ENCODE peak calls at places on chromosomes 1 and 21, in four cellular contexts. S, O, A and P are unnamed samples. For H3K27me3 and H3K4me1, the result is how much of the 10 kb centered on the place peaks cover.

GRCh38 chr1:193408782-193409293 is 222.4 kb upstream of the B3GALT2 start:
- DNase-seq in A (peak), S (no peak), O (no peak), P (no peak)

GRCh38 chr21:20728691-20729090 is 269.5 kb upstream of the NCAM2 start:
- DNase-seq in O (no peak), A (no peak), S (no peak), P (no peak)

GRCh38 chr1:78340006-78340405 is 150.8 kb upstream of the PTGFR start:
- DNase-seq in A (no peak), O (peak), S (no peak), P (no peak)

GRCh38 chr1:61141288-61142044 is 59.1 kb downstream of the NFIA start:
- DNase-seq in S (no peak), A (no peak), O (no peak), P (no peak)

GRCh38 chr21:27315373-27315772 is 348.5 kb upstream of the ADAMTS5 start:
- DNase-seq in A (no peak), S (no peak), O (no peak), P (no peak)

GRCh38 chr1:162003825-162004205 is 19.9 kb downstream of the OLFML2B start:
- DNase-seq in A (no peak), S (no peak), O (no peak), P (no peak)

GRCh38 chr1:179251675-179252074 is 22.2 kb upstream of the ABL2 start:
- DNase-seq in O (no peak), A (no peak), S (no peak), P (no peak)

GRCh38 chr1:168000656-168001055 is 63.8 kb upstream of the MPC2 start:
- DNase-seq in A (no peak), S (no peak), O (no peak), P (no peak)

GRCh38 chr1:53783056-53783455 is 44.1 kb upstream of the GLIS1 start:
- DNase-seq in S (no peak), O (no peak), A (no peak), P (no peak)

GRCh38 chr1:26726784-26727183 is 31.0 kb downstream of the ARID1A start:
- DNase-seq in S (no peak), O (no peak), A (no peak), P (no peak)

GRCh38 chr1:209768354-209768774 is 12.5 kb downstream of the TRAF3IP3 start:
- DNase-seq in A (no peak), O (no peak), S (no peak), P (no peak)

GRCh38 chr1:109181085-109181806 is 32.5 kb upstream of the SARS1 start:
- DNase-seq in A (no peak), S (no peak), O (no peak), P (no peak)

GRCh38 chr1:58238846-58239245 is 307.7 kb downstream of the OMA1 start:
- DNase-seq in S (no peak), A (no peak), O (no peak), P (no peak)

GRCh38 chr1:51100264-51100880 is 1.7 kb upstream of the C1orf185 start:
- DNase-seq in O (no peak), S (no peak), A (no peak), P (no peak)

GRCh38 chr1:50502147-50502546 is 78.9 kb upstream of the DMRTA2 start:
- DNase-seq in S (no peak), O (no peak), A (no peak), P (no peak)

GRCh38 chr1:38505950-38506349 is 353.6 kb downstream of the RRAGC start:
- DNase-seq in O (no peak), S (no peak), A (no peak), P (no peak)

GRCh38 chr1:38512024-38512623 is 347.4 kb downstream of the RRAGC start:
- DNase-seq in S (no peak), O (no peak), A (no peak), P (no peak)

GRCh38 chr1:38508272-38508671 is 351.3 kb downstream of the RRAGC start:
- DNase-seq in A (no peak), O (no peak), S (no peak), P (no peak)

GRCh38 chr1:38502772-38503171 is 356.8 kb downstream of the RRAGC start:
- DNase-seq in A (no peak), S (no peak), O (no peak), P (no peak)

GRCh38 chr1:38507563-38507962 is 352.0 kb downstream of the RRAGC start:
- DNase-seq in O (no peak), A (no peak), S (no peak), P (no peak)
- H3K27me3 ChIP-seq in O (half or more), A (under half), S (under half), P (under half)

GRCh38 chr1:146007785-146008133 is 11.4 kb upstream of the TXNIP start:
- DNase-seq in S (no peak), O (no peak), A (no peak), P (no peak)

GRCh38 chr1:146010126-146010738 is 11.3 kb downstream of the HJV start:
- DNase-seq in O (no peak), S (no peak), A (no peak), P (no peak)

GRCh38 chr1:146012703-146013565 is 8.6 kb downstream of the HJV start:
- DNase-seq in S (no peak), O (peak), A (no peak), P (no peak)

GRCh38 chr1:146001734-146002133 is 5.4 kb upstream of the TXNIP start:
- DNase-seq in S (peak), O (no peak), A (no peak), P (no peak)

GRCh38 chr1:146007048-146007784 is 10.8 kb upstream of the TXNIP start:
- DNase-seq in A (peak), O (peak), S (no peak), P (no peak)
- TF ChIP-seq POLR2A in A (peak), O (no peak), S (peak), P (peak)

DNA sequence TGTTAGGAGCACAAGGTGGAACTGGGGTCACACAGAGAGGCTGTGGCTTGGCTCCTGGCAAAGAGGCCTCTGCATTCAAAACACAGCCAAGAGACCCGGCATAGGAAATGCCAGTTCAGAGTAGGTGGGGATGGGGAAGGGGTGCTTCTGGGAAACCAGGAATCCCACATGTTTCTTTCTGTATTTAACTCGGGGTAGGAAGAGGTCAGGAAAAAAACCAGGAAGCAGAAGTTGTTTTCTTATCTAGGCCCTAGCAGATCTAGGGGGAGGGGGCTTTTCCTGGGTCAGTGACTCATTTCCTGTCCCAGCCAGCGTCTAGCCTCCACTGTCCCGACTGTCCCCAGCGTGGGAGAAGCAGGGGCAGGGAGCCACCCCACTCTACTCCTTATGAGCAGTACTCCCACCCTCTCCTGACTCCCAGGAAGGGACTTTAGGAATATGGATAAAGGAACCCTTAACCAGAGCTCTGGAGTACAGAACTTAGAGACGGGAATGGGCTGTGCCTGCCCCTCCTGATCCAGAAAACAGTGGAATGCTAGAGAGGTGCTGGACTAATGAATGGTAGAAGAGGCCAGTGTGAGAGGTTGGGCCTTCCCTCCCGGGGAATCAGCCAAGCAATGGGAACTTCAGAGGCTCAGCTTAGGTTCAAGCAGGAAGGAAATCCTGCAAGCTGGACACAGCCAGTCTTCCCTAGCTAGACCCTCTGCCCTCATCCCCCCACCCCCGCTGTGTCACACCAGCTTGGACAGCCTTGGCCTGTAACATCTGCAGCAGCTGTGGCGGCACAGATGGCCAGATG is 5.7 kb downstream of the FHL3 start:
- DNase-seq in S (no peak), A (peak), O (no peak), P (no peak)
- H3K4me1 ChIP-seq in S (half or more), A (under half), O (under half), P (half or more)

GRCh38 chr1:66000033-66000637 is 207.4 kb downstream of the PDE4B start:
- DNase-seq in A (no peak), S (no peak), O (no peak), P (no peak)
- H3K27me3 ChIP-seq in A (under half), S (under half), O (under half), P (under half)

DNA sequence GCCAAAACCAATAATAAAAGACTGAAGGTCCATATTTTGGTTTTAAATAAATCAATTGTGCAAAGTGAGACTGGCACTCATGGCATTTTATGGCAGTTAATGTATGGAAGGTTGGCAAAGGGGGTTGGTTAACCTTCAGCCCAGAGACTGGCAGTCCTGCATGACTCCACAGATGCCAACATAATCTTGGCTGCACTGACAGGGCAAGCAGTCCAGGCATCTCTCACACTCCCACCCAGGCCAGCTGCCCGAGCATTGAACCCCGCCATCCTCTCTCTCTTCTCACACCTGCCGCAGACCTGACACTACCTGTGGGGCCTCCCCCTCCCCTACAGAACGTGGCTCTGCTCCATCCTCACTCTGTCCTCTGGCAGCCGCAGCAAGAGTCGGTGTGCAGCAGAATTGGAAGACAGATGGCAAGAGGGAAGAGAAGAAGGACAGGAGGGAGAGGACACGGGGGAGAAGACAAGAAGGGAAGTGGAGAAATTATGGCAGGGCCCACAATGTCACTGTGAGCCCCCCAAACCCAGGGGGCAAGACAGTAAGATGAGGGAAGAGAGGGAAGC is 43.7 kb downstream of the ITPKB start:
- DNase-seq in S (peak), O (no peak), A (no peak), P (no peak)
- TF ChIP-seq POLR2A in S (no peak), O (no peak), A (no peak), P (no peak)

GRCh38 chr1:224541072-224541790 is 74.9 kb upstream of the CNIH3 start:
- DNase-seq in O (no peak), A (no peak), S (no peak), P (no peak)
- H3K4me1 ChIP-seq in O (under half), A (under half), S (under half), P (under half)

DNA sequence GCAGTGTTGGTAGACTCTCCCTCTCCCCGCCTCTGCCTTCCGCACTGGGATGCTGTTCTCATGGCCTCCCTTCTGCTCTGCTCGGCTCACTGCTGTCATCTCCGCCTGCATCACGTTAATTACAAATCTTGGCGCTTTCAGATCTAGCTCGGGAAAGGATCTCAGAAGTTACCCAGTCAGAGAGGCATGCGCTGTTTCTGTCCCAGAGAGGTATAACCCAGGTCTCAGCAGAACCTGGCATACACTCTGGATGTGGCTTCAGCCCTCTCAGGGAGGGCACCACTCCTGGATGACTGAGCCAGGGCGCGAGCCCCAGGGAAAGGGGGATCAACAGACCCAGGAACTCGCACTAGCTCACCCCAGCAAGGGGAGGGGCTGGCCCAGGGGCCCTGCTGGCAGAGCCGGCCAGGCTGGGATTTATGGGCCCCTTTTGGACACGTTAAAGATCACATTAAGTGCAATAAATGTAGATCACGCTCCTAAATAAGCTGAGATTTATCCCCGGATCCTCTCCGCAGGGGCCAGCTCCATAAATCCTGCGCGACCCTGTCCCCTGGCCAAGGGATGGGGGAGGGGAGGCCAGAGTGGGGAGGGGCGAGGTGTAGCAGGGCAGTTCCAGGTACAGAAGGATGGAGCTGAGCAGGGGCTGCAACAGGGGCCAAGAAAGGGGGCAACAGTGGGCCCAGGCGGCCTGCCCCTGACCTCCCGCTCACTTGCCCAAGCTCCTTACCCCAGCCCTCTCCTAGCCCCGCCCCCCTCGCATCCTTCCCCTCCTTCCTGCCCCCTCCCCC is 101.3 kb upstream of the ZBTB40 start:
- DNase-seq in O (no peak), A (peak), S (no peak), P (no peak)
- H3K27me3 ChIP-seq in O (under half), A (under half), S (under half), P (under half)